ENCODE peak calls at places on chromosomes 3 and 15, in six cellular contexts. A, H, S, T, Q and D are unnamed samples.

GRCh38 chr15:77865701-77866100 is 211.8 kb downstream of the TBC1D2B start:
- DNase-seq in T (no peak), Q (no peak), H (no peak), A (no peak), S (no peak), D (no peak)

GRCh38 chr3:195154111-195154791 is 116.7 kb downstream of the XXYLT1 start:
- DNase-seq in Q (no peak), T (no peak), A (peak), S (peak), H (no peak), D (no peak)

GRCh38 chr3:119762876-119763275 is 19.0 kb upstream of the NR1I2 start:
- DNase-seq in T (no peak), A (no peak), Q (no peak), H (no peak), S (peak), D (no peak)

GRCh38 chr3:127389913-127390312 is 102.1 kb upstream of the PRR20G start:
- DNase-seq in A (no peak), S (no peak), T (no peak), Q (no peak), H (no peak), D (no peak)

GRCh38 chr3:184688251-184688851 is 23.5 kb downstream of the MAGEF1 start:
- DNase-seq in S (peak), A (peak), Q (peak), T (no peak), H (no peak), D (no peak)

GRCh38 chr15:67720556-67721175 is 104.6 kb upstream of the SKOR1 start:
- DNase-seq in H (no peak), S (no peak), T (no peak), A (no peak), Q (no peak), D (no peak)

GRCh38 chr15:100929641-100930042 is 10.5 kb downstream of the LRRK1 start:
- DNase-seq in H (no peak), T (no peak), Q (peak), A (no peak), S (no peak), D (no peak)

GRCh38 chr3:48564022-48564421 is 441 bp upstream of the UCN2 start:
- DNase-seq in S (peak), A (peak), T (no peak), H (no peak), Q (no peak), D (no peak)

GRCh38 chr3:181316481-181316880 is 326.9 kb upstream of the DNAJC19 start:
- DNase-seq in Q (peak), H (no peak), S (peak), A (peak), T (no peak), D (peak)

GRCh38 chr3:43224405-43225073 is 61.8 kb upstream of the SNRK start:
- DNase-seq in H (no peak), T (no peak), S (no peak), A (no peak), Q (no peak), D (no peak)

GRCh38 chr3:113147608-113148306 is 63.6 kb upstream of the BOC start:
- DNase-seq in S (no peak), A (no peak), H (no peak), Q (no peak), T (no peak), D (no peak)

GRCh38 chr3:103388214-103388613 is 953.4 kb downstream of the ZPLD1 start:
- DNase-seq in Q (no peak), T (no peak), S (peak), H (no peak), A (peak), D (no peak)

GRCh38 chr3:120173056-120173675 is 78.9 kb upstream of the GSK3B start:
- DNase-seq in T (no peak), A (peak), Q (no peak), H (no peak), S (no peak), D (no peak)

GRCh38 chr15:66252411-66253295 is 897 bp downstream of the MEGF11 start:
- DNase-seq in A (peak), T (peak), Q (peak), H (peak), S (peak), D (peak)

GRCh38 chr15:76342382-76343201 is 6.0 kb downstream of the ISL2 start:
- DNase-seq in H (no peak), T (peak), S (no peak), A (no peak), Q (peak), D (no peak)

GRCh38 chr3:152202976-152203626 is 65.6 kb upstream of the MBNL1 start:
- DNase-seq in A (no peak), H (peak), T (no peak), Q (no peak), S (no peak), D (no peak)

GRCh38 chr15:81575436-81576123 is 201.6 kb upstream of the TMC3 start:
- DNase-seq in A (no peak), T (no peak), S (no peak), Q (peak), H (peak), D (no peak)

GRCh38 chr3:110077093-110077492 is 739.7 kb upstream of the DPPA4 start:
- DNase-seq in T (no peak), Q (no peak), S (no peak), H (no peak), A (no peak), D (no peak)

GRCh38 chr3:15601399-15602145 is at the start of the genes BTD and HACL1:
- DNase-seq in Q (peak), T (peak), A (peak), S (peak), H (peak), D (peak)

DNA sequence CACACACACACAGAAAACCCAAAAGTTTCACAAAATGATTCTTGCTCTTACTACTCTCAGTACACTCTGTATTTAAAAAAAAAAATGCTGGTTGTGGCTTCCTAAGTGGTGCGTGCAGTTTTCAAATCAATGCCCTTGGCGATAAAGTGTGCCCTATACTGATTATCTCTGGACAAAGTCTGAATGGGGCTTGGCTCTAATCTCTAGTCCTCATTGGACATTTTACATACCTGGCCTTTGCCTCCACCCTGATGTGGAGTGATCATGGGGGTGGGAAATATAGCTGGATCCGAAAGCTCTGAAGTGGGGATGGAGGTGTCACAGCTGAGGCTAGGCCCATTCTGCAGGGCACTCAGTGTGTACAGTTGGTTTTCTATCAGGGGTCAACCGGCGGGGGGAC is 14.1 kb downstream of the B3GNT5 start:
- DNase-seq in Q (no peak), S (no peak), A (no peak), T (no peak), H (no peak), D (no peak)
- H3K9ac ChIP-seq in Q (no peak), S (no peak), A (no peak), T (no peak), H (no peak), D (no peak)

DNA sequence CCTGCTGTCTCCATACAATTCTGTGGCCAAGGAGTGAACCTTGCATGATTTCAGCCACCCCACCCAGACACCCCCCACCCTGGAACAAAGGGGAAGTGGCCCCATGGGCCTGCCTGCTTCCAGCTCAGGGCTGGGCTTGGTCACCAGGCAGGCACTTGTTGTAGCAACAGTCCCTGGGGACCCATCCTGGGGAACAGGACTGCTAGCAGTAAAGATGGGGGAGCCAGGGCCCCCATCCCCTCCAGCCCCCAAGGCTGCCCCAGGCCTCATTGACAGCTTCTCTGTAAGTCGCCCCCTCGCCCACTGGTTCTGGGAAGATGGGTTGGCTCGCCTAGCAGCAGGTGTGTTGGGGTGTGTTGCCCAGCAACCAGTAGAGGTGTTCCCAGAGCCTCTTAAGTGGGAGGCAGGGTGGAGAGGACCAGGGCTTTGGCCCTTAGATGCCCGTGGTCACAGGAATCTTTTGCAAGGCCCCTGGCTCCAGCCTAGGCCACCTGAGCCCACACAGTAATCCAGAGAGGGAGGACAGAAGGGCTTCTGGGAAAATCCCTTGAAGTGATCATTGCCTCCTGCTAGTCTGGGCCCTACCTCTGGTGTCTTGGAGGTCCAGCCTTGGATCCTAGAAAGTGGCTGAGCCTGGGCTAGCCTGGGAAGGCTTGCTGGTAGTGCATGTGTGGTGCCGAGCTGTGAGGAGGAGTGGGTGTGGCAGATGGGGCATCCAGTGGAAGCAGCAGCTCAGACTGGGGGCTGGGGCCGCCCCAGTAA is 48.9 kb downstream of the CYP11A1 start:
- DNase-seq in S (no peak), Q (peak), A (peak), H (no peak), T (no peak), D (no peak)
- H3K9ac ChIP-seq in S (peak), Q (no peak), A (peak), H (peak), T (no peak), D (no peak)

DNA sequence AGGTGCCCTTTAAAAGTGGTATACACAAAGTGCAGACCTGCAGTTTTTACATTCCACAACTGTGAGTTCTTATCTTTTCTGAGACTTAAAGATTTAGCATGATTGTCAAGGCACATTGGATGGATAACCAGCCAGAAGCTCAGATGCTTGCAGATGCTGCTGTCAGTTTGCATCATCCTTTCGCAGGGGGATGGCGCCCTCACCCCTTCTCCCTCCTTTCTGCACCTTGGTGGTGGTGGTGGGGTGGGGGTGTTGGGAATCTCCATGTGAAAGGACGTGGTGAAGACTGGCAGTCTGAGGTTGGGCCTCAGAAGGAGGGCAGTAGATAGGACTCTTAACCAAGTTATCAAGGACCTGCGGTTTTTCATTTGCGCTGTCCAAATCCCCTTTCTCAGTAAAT is 309.6 kb upstream of the SEMA6D start:
- DNase-seq in T (peak), A (no peak), Q (peak), S (no peak), H (no peak), D (no peak)
- H3K9ac ChIP-seq in T (no peak), A (no peak), Q (no peak), S (no peak), H (no peak), D (no peak)

DNA sequence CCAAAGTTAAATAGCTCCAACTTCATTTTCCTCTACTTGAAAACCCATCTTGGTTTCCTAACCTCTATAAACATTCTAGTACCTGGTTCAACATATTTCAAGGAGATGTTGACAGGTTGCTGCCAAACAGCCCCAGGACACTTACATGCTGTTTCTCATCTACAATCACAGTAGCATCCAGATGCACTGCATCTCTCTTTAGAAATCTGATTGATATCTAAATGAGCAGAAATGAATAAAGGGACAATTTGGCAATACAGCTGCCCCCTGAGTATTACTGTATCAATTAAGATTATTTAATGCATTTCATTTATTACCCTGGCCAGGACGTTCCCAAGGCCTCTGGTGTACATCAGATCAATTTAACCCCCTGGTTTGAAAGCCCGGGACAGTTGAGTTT is 74.0 kb downstream of the SSR3 start:
- DNase-seq in S (no peak), H (no peak), Q (no peak), T (no peak), A (no peak), D (no peak)
- H3K9ac ChIP-seq in S (no peak), H (no peak), Q (no peak), T (no peak), A (no peak), D (no peak)